ENCODE peak calls at places on chromosomes 7 and 10, in five cellular contexts. U is A549, V is IMR-90, T is heart left ventricle, Q is HCT116. Y is an unnamed sample. For H3K9me3, the result is how much of the 10 kb centered on the place peaks cover.

GRCh38 chr7:127091620-127092019 is 161.1 kb downstream of the GRM8 start:
- DNase-seq in U (no peak), Q (no peak), V (no peak), T (no peak), Y (no peak)

GRCh38 chr7:22751341-22751740 is 24.3 kb downstream of the IL6 start:
- DNase-seq in V (no peak), U (no peak), Q (no peak), T (no peak), Y (no peak)

GRCh38 chr7:156128496-156128895 is 316.2 kb upstream of the SHH start:
- DNase-seq in V (no peak), T (no peak), U (no peak), Q (no peak), Y (no peak)

GRCh38 chr7:113256883-113257531 is 138.7 kb upstream of the SMIM30 start:
- DNase-seq in V (no peak), U (no peak), T (no peak), Q (no peak), Y (no peak)

GRCh38 chr10:22686347-22686746 is 28.0 kb downstream of the PIP4K2A start:
- DNase-seq in U (no peak), T (no peak), V (no peak), Q (no peak), Y (no peak)

GRCh38 chr10:32744321-32744720 is 213.7 kb downstream of the ITGB1 start:
- DNase-seq in U (no peak), Q (no peak), V (no peak), T (no peak), Y (no peak)

GRCh38 chr7:1257221-1257620 is 24.5 kb downstream of the UNCX start:
- DNase-seq in V (no peak), Q (no peak), T (peak), U (no peak), Y (no peak)

GRCh38 chr10:6022693-6023092 is 39.5 kb downstream of the IL2RA start:
- DNase-seq in Q (no peak), T (no peak), U (no peak), V (no peak), Y (no peak)

GRCh38 chr10:90484518-90484917 is 373.3 kb downstream of the HTR7 start:
- DNase-seq in T (no peak), V (no peak), U (peak), Q (no peak), Y (no peak)

GRCh38 chr7:149716007-149716931 is 57.1 kb downstream of the ZNF467 start:
- DNase-seq in U (peak), T (no peak), Q (no peak), V (peak), Y (no peak)

GRCh38 chr10:101031796-101032636 is 982 bp downstream of the SFXN3 start:
- DNase-seq in T (peak), Q (no peak), U (peak), V (peak), Y (peak)

GRCh38 chr10:69639291-69640195 is 9.5 kb downstream of the FAM241B start:
- DNase-seq in Q (peak), V (peak), T (no peak), U (peak), Y (peak)

GRCh38 chr7:146875222-146875785 is 758.7 kb downstream of the CNTNAP2 start:
- DNase-seq in T (no peak), V (no peak), Q (no peak), U (no peak), Y (no peak)

GRCh38 chr7:390761-391410 is 100.9 kb downstream of the FOXL3 start:
- DNase-seq in T (peak), Q (no peak), V (no peak), U (no peak), Y (no peak)

GRCh38 chr10:129041916-129042315 is 425.1 kb upstream of the MGMT start:
- DNase-seq in T (no peak), V (no peak), U (no peak), Q (no peak), Y (no peak)

GRCh38 chr10:119807960-119808697 is 64.5 kb downstream of the MCMBP start:
- DNase-seq in U (no peak), Q (no peak), T (no peak), V (peak), Y (no peak)

GRCh38 chr10:89540550-89540949 is 5.2 kb upstream of the SLC16A12 start:
- DNase-seq in V (peak), U (no peak), Q (no peak), T (no peak), Y (no peak)

GRCh38 chr7:82678716-82679115 is 235.1 kb upstream of the CACNA2D1 start:
- DNase-seq in U (no peak), Q (no peak), V (no peak), T (no peak), Y (no peak)

GRCh38 chr7:141701489-141702046 is 398 bp downstream of the DENND11 start:
- DNase-seq in Q (no peak), T (peak), U (no peak), V (no peak), Y (no peak)

GRCh38 chr7:18508441-18509427 is 13.2 kb downstream of the HDAC9 start:
- DNase-seq in T (no peak), U (peak), Q (peak), V (peak), Y (no peak)

GRCh38 chr7:116561697-116562483 is 37.1 kb downstream of the CAV1 start:
- DNase-seq in Q (no peak), T (no peak), V (peak), U (no peak), Y (no peak)

GRCh38 chr10:21432266-21432665 is 93.2 kb downstream of the SKIDA1 start:
- DNase-seq in U (no peak), V (no peak), Q (no peak), T (no peak), Y (no peak)

GRCh38 chr7:41993173-41993867 is 243.7 kb downstream of the GLI3 start:
- DNase-seq in V (peak), T (no peak), Q (no peak), U (no peak), Y (no peak)

GRCh38 chr10:35005868-35006267 is 84.3 kb downstream of the CUL2 start:
- DNase-seq in T (no peak), U (peak), V (peak), Q (no peak), Y (no peak)

GRCh38 chr10:49642311-49642710 is 28.5 kb downstream of the CHAT start:
- DNase-seq in U (no peak), T (no peak), V (no peak), Q (no peak), Y (no peak)

GRCh38 chr7:83599131-83599530 is 49.8 kb downstream of the SEMA3E start:
- DNase-seq in T (no peak), U (no peak), V (no peak), Q (no peak), Y (no peak)

GRCh38 chr7:64793106-64793755 is 997 bp upstream of the ZNF138 start:
- DNase-seq in Q (no peak), V (peak), U (no peak), T (no peak), Y (no peak)

GRCh38 chr10:45111509-45111908 is 110.8 kb downstream of the ZNF22 start:
- DNase-seq in T (no peak), U (no peak), V (no peak), Q (no peak), Y (no peak)

GRCh38 chr7:12570529-12571461 is at the start of gene SCIN:
- DNase-seq in V (no peak), Q (no peak), T (no peak), U (peak), Y (peak)

DNA sequence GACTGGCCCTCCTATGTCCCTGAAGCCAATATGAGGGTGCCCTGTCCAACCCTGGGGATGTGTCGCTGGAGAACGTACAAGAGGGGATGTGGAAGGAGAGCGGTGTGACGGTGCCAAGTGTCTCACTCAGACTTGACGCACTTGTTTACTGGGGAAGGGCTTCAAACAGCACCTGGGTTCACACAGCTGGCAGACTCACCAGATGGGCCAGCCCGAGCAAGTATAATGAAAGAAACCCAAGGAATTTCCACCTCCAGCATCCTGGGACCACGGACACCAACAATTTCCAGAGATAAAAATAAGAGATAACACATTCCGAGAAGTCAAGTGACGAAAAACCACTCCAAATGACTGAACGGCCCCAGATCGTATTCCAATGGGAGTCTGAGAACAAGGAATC is 5.3 kb downstream of the ATP5MF start:
- DNase-seq in Q (no peak), T (no peak), V (no peak), U (no peak), Y (no peak)
- TF ChIP-seq POLR2A in Q (no peak), T (no peak), V (no peak), U (no peak), Y (no peak)

DNA sequence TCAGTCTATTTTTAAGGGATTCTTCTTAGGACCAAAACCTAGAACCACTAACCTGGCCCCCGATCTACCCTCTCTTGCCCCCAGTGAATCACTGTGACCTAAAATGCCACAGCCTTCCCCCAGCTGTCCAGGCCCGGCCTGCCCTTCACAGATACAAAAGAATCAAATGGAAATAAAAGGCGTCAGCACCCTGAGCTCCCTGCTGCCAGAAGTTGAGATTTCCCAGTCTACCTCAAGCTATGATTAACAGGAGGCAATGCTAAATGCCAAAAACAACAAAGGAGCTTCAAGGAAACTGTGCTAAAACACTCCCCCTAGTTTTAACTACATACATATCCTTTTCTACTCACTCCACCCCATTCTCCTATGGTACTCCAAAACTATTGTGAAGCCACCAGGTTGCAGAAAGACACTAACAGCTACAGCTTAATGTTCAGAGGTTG is 67.8 kb downstream of the GSAP start:
- DNase-seq in Q (no peak), U (no peak), V (peak), T (no peak), Y (no peak)
- H3K27ac ChIP-seq in Q (no peak), U (no peak), V (no peak), T (peak), Y (no peak)

GRCh38 chr7:57646901-57647246 is 196.9 kb downstream of the ZNF716 start:
- DNase-seq in Q (no peak), T (no peak), V (no peak), U (no peak), Y (no peak)
- H3K9me3 ChIP-seq in Q (under half), T (under half), V (half or more), U (under half), Y (under half)

GRCh38 chr10:17084989-17085725 is 44.5 kb downstream of the CUBN start:
- DNase-seq in Q (no peak), U (no peak), V (peak), T (peak), Y (no peak)
- TF ChIP-seq POLR2A in Q (no peak), U (no peak), V (no peak), T (no peak), Y (no peak)

GRCh38 chr10:123891147-123892011 is at the start of gene CPXM2:
- DNase-seq in Q (no peak), T (no peak), V (no peak), U (no peak), Y (no peak)
- H3K27ac ChIP-seq in Q (no peak), T (peak), V (no peak), U (no peak), Y (peak)

DNA sequence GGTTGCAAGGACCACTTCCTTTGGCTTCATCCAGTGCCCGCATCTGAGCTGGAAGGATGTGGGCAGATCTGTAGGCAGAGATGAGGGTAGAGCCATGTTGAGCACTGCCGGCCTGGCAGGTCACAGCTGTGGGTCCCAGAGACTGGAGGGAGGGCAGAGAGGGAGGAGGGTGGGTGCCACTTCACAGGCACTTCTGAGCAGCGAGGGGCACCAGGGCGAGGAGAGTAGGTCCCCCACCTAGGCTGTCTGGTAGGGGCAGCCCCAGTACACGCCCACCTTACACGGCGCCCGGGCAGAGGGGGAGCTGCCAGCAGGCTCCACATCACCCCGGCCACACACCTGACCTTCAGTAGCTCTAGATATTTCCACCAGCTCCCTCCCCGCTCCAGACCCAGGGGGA is 473.0 kb upstream of the FOXK1 start:
- DNase-seq in T (no peak), U (no peak), V (no peak), Q (no peak), Y (no peak)
- H3K9me3 ChIP-seq in T (under half), U (under half), V (under half), Q (under half), Y (under half)

GRCh38 chr10:95355241-95355779 is 64.5 kb upstream of the PDLIM1 start:
- DNase-seq in V (no peak), U (no peak), T (no peak), Q (no peak), Y (no peak)
- TF ChIP-seq POLR2A in V (no peak), U (no peak), T (no peak), Q (no peak), Y (no peak)

GRCh38 chr7:47407136-47407535 is 174.8 kb downstream of the TNS3 start:
- DNase-seq in Q (no peak), U (no peak), T (no peak), V (no peak), Y (no peak)
- H3K27ac ChIP-seq in Q (no peak), U (no peak), T (no peak), V (no peak), Y (peak)

DNA sequence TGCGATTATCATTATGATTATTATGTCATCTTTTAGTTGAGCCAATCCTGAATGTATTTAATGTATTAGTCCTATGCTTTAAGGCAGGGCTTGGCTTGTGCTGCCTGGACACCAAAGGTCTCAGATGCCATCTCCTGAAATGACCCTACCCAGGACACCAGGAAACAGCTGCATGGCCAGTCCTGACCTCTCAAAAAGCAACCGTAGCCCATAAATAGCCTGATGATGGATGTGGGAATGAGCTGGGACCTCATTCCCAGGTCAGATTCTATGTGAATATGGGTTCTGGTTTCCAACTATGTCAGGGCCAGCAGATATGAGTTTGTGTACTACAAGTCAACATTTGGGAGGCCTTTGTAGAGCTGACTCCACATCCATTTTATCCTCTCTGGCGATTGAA is 438.4 kb downstream of the NRG3 start:
- DNase-seq in U (no peak), V (no peak), T (no peak), Q (no peak), Y (no peak)
- H3K9me3 ChIP-seq in U (under half), V (under half), T (under half), Q (under half), Y (under half)

GRCh38 chr7:139731802-139732470 is 45.9 kb downstream of the HIPK2 start:
- DNase-seq in V (peak), T (peak), Q (peak), U (peak), Y (peak)
- TF ChIP-seq POLR2A in V (no peak), T (peak), Q (no peak), U (no peak), Y (peak)

Y was measured in tibial nerve.